ENCODE peak calls at places on chromosome 22, in six cellular contexts. H is lower leg skin, U is gastrocnemius medialis, E is ovary, V is Peyer's patch, T is body of pancreas. W is an unnamed sample.

GRCh38 chr22:28023774-28024173 is 104.7 kb upstream of the PITPNB start:
- DNase-seq in H (no peak), U (no peak), E (no peak), V (no peak), T (no peak), W (no peak)

GRCh38 chr22:20299736-20300136 is 20.1 kb downstream of the DGCR6L start:
- DNase-seq in H (no peak), U (no peak), E (peak), V (no peak), T (peak), W (no peak)

GRCh38 chr22:20267441-20268288 is 453 bp downstream of the RTN4R start:
- DNase-seq in H (no peak), U (no peak), E (no peak), V (no peak), T (peak), W (peak)

GRCh38 chr22:30386608-30386959 is 627 bp downstream of the RNF215 start:
- DNase-seq in H (no peak), U (no peak), E (peak), V (no peak), T (no peak), W (no peak)

GRCh38 chr22:30398685-30399680 is 2.2 kb downstream of the SEC14L2 start:
- DNase-seq in H (no peak), U (no peak), E (no peak), V (no peak), T (no peak), W (no peak)

GRCh38 chr22:32644252-32645100 is 157.0 kb upstream of the TIMP3 start:
- DNase-seq in H (peak), U (peak), E (peak), V (peak), T (peak), W (no peak)

GRCh38 chr22:23518381-23519187 is 61.5 kb downstream of the IGLL1 start:
- DNase-seq in H (no peak), U (no peak), E (no peak), V (no peak), T (no peak), W (no peak)

GRCh38 chr22:25176799-25177198 is 22.9 kb upstream of the CRYBB3 start:
- DNase-seq in H (no peak), U (no peak), E (no peak), V (no peak), T (no peak), W (no peak)

GRCh38 chr22:45923812-45924211 is 53.1 kb downstream of the WNT7B start:
- DNase-seq in H (no peak), U (no peak), E (no peak), V (no peak), T (peak), W (no peak)

GRCh38 chr22:25143161-25144076 is 56.2 kb upstream of the CRYBB3 start:
- DNase-seq in H (no peak), U (peak), E (no peak), V (no peak), T (no peak), W (no peak)

GRCh38 chr22:45678961-45679912 is 7.6 kb downstream of the ATXN10 start:
- DNase-seq in H (no peak), U (no peak), E (no peak), V (no peak), T (no peak), W (no peak)

GRCh38 chr22:31800065-31800464 is 46.2 kb downstream of the DEPDC5 start:
- DNase-seq in H (no peak), U (no peak), E (no peak), V (no peak), T (no peak), W (no peak)

GRCh38 chr22:29938285-29938693 is 55.3 kb downstream of the MTMR3 start:
- DNase-seq in H (no peak), U (no peak), E (no peak), V (no peak), T (no peak), W (no peak)

GRCh38 chr22:44218071-44218470 is 37.3 kb downstream of the PARVG start:
- DNase-seq in H (no peak), U (no peak), E (no peak), V (no peak), T (no peak), W (no peak)

GRCh38 chr22:26464312-26464711 is 19.3 kb downstream of the HPS4 start:
- DNase-seq in H (peak), U (no peak), E (no peak), V (no peak), T (peak), W (no peak)

GRCh38 chr22:27867114-27867957 is 51.7 kb downstream of the PITPNB start:
- DNase-seq in H (no peak), U (no peak), E (no peak), V (no peak), T (no peak), W (no peak)

GRCh38 chr22:29030016-29030617 is 31.5 kb downstream of the C22orf31 start:
- DNase-seq in H (no peak), U (no peak), E (no peak), V (no peak), T (peak), W (no peak)

GRCh38 chr22:19855504-19856409 is 1.1 kb upstream of the GNB1L start:
- DNase-seq in H (peak), U (no peak), E (peak), V (peak), T (peak), W (peak)

GRCh38 chr22:50733521-50734342 is 4.3 kb upstream of the ACR start:
- DNase-seq in H (peak), U (no peak), E (peak), V (peak), T (no peak), W (no peak)

GRCh38 chr22:35651085-35651484 is 2.8 kb downstream of the APOL6 start:
- DNase-seq in H (peak), U (no peak), E (no peak), V (no peak), T (no peak), W (no peak)

GRCh38 chr22:50524664-50525103 is 714 bp downstream of the SCO2 start:
- DNase-seq in H (no peak), U (no peak), E (no peak), V (no peak), T (no peak), W (no peak)

GRCh38 chr22:43474161-43475101 is 62.6 kb downstream of the MPPED1 start:
- DNase-seq in H (no peak), U (no peak), E (no peak), V (no peak), T (no peak), W (no peak)

GRCh38 chr22:20610757-20611156 is 103.3 kb downstream of the MED15 start:
- DNase-seq in H (no peak), U (no peak), E (no peak), V (no peak), T (no peak), W (no peak)

GRCh38 chr22:48746789-48747425 is 1080.8 kb downstream of the BRD1 start:
- DNase-seq in H (peak), U (no peak), E (no peak), V (no peak), T (no peak), W (no peak)

GRCh38 chr22:19691721-19692341 is 22.5 kb upstream of the SEPTIN5 start:
- DNase-seq in H (no peak), U (no peak), E (no peak), V (peak), T (no peak), W (peak)

GRCh38 chr22:44595841-44596341 is 97.9 kb upstream of the RTL6 start:
- DNase-seq in H (no peak), U (no peak), E (no peak), V (no peak), T (peak), W (no peak)

GRCh38 chr22:46111645-46112306 is 38.5 kb upstream of the PPARA start:
- DNase-seq in H (no peak), U (no peak), E (no peak), V (no peak), T (no peak), W (no peak)

GRCh38 chr22:47245286-47245685 is 482.8 kb downstream of the TBC1D22A start:
- DNase-seq in H (no peak), U (no peak), E (no peak), V (no peak), T (no peak), W (no peak)

GRCh38 chr22:27347951-27348350 is 453.6 kb downstream of the MN1 start:
- DNase-seq in H (no peak), U (no peak), E (no peak), V (no peak), T (no peak), W (no peak)

GRCh38 chr22:29476116-29476515 is 3.9 kb upstream of the NEFH start:
- DNase-seq in H (no peak), U (no peak), E (no peak), V (no peak), T (no peak), W (no peak)

GRCh38 chr22:49737101-49737551 is 90.5 kb downstream of the BRD1 start:
- DNase-seq in H (peak), U (no peak), E (no peak), V (peak), T (no peak), W (no peak)

GRCh38 chr22:49880281-49880680 is 26.6 kb downstream of the ZBED4 start:
- DNase-seq in H (no peak), U (no peak), E (no peak), V (peak), T (no peak), W (no peak)

GRCh38 chr22:47062126-47062525 is 299.7 kb downstream of the TBC1D22A start:
- DNase-seq in H (peak), U (no peak), E (no peak), V (peak), T (peak), W (no peak)

GRCh38 chr22:46086577-46087335 is 63.6 kb upstream of the PPARA start:
- DNase-seq in H (peak), U (no peak), E (no peak), V (no peak), T (no peak), W (no peak)

GRCh38 chr22:27203276-27203660 is 545.9 kb downstream of the MIAT start:
- DNase-seq in H (no peak), U (no peak), E (no peak), V (no peak), T (no peak), W (no peak)

GRCh38 chr22:50625568-50626313 is 2.2 kb downstream of the ARSA start:
- DNase-seq in H (peak), U (no peak), E (no peak), V (no peak), T (no peak), W (peak)

GRCh38 chr22:38863531-38864131 is 8.4 kb downstream of the CBX6 start:
- DNase-seq in H (no peak), U (no peak), E (peak), V (no peak), T (no peak), W (no peak)
- TF ChIP-seq POLR2A in H (no peak), U (no peak), E (no peak), V (no peak), T (no peak), W (no peak)

GRCh38 chr22:41381329-41382097 is at the start of gene TEF:
- DNase-seq in H (peak), U (peak), E (peak), V (peak), T (peak), W (peak)
- TF ChIP-seq POLR2A in H (peak), U (peak), E (peak), V (peak), T (peak), W (no peak)

GRCh38 chr22:17628304-17629166 is at the start of gene ATP6V1E1:
- DNase-seq in H (peak), U (peak), E (peak), V (peak), T (peak), W (peak)
- TF ChIP-seq POLR2A in H (peak), U (peak), E (peak), V (peak), T (peak), W (peak)

DNA sequence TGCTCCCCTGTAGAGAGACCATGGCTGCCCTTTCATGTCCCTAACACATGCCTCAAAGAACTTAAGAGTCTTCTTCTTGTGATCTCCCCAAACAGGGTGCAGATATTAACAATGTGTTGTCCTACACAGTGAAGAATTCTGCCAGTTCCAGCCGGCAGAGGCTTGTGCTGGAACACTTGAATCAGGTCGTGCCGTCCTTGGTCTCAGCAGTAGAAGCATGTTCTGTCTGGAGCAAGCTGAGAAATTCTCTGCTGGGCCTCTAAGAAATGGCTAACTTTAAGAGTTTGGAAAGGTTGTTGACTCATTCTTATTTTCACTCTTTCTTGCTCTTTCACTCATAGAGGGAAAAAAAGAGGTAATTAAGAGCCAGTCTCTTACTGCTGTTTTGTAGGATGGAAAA is 71.1 kb upstream of the SLC25A18 start:
- DNase-seq in H (peak), U (no peak), E (no peak), V (no peak), T (no peak), W (no peak)
- TF ChIP-seq POLR2A in H (no peak), U (no peak), E (no peak), V (no peak), T (no peak), W (no peak)

GRCh38 chr22:36940676-36941075 is 27.2 kb downstream of the CSF2RB start:
- DNase-seq in H (no peak), U (no peak), E (no peak), V (no peak), T (no peak), W (no peak)
- TF ChIP-seq POLR2A in H (no peak), U (no peak), E (no peak), V (no peak), T (no peak), W (no peak)

DNA sequence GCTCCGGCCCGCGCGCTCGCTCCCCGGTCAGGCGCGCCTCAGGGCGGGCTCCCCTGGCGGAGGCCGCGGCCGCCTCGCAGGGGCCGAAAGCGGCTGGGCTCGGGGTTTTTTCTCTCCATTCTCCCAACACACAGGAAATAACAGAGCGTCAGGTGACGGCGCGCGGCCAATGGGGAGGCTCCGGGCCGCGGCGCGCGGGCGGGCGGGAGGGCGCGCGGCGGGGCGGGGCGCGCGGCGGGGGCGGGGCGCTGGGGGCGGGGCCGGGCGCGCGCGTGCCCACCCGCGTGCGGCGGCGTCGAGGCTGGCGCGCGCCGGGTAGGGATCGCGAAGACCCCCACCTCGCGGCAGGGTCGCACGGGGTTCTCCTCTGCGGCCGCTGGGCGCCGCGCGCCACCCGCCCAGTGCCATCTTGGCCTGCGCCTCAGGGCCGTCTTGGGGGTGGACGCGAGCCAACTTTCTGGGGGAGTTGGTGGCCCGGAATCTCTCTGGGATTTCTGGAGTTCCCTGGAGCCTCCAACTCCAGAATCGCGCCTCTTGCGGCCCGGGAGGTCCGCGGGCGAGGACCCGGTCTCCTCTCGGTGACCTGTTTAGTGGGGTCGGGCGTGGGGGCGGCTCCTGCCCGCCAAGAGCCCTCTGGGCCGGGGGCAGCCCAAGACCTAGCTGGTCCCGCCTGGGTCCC is at the start of gene TCF20:
- DNase-seq in H (peak), U (peak), E (peak), V (peak), T (peak), W (peak)
- TF ChIP-seq POLR2A in H (no peak), U (no peak), E (no peak), V (no peak), T (no peak), W (peak)

W was measured in A549.